ENCODE peak calls at places on chromosomes 16 and 17, in ten cellular contexts. Q is body of pancreas, S is breast epithelium, C is HL-60, O is pancreas, M is OCI-LY7, Y is A549, I is dorsolateral prefrontal cortex, X is AG04450, W is RWPE1. B is an unnamed sample.

GRCh38 chr17:80917716-80918560 is 73.7 kb upstream of the CHMP6 start:
- DNase-seq in Q (no peak), S (no peak), C (no peak), O (peak), M (no peak), Y (no peak), I (peak), X (no peak), W (no peak), B (no peak)

GRCh38 chr17:15919466-15919865 is 25.5 kb upstream of the ADORA2B start:
- DNase-seq in Q (no peak), S (no peak), C (no peak), O (peak), M (no peak), Y (no peak), I (no peak), X (no peak), W (no peak), B (no peak)

GRCh38 chr16:57585051-57585687 is 42.7 kb downstream of the ADGRG5 start:
- DNase-seq in Q (no peak), S (no peak), C (no peak), O (no peak), M (no peak), Y (no peak), I (no peak), X (no peak), W (no peak), B (no peak)

GRCh38 chr16:87178177-87178863 is 138.9 kb downstream of the C16orf95 start:
- DNase-seq in Q (no peak), S (no peak), C (no peak), O (no peak), M (no peak), Y (no peak), I (no peak), X (no peak), W (no peak), B (no peak)

GRCh38 chr17:66855204-66855603 is 20.3 kb downstream of the CACNG5 start:
- DNase-seq in Q (no peak), S (no peak), C (no peak), O (no peak), M (no peak), Y (no peak), I (no peak), X (no peak), W (no peak), B (peak)

GRCh38 chr16:13919330-13919682 is 648 bp upstream of the ERCC4 start:
- DNase-seq in Q (peak), S (no peak), C (no peak), O (no peak), M (peak), Y (peak), I (no peak), X (no peak), W (peak), B (no peak)

GRCh38 chr17:60641810-60642220 is 35.8 kb upstream of the BCAS3 start:
- DNase-seq in Q (peak), S (no peak), C (peak), O (no peak), M (peak), Y (peak), I (peak), X (peak), W (peak), B (no peak)

GRCh38 chr17:82976982-82977488 is 102.4 kb upstream of the METRNL start:
- DNase-seq in Q (no peak), S (no peak), C (no peak), O (no peak), M (no peak), Y (no peak), I (no peak), X (no peak), W (no peak), B (no peak)

GRCh38 chr16:12800751-12801308 is 2.9 kb downstream of the CPPED1 start:
- DNase-seq in Q (no peak), S (no peak), C (peak), O (no peak), M (no peak), Y (no peak), I (no peak), X (no peak), W (no peak), B (no peak)

GRCh38 chr17:51045616-51046526 is 74.8 kb downstream of the SPAG9 start:
- DNase-seq in Q (no peak), S (no peak), C (no peak), O (no peak), M (no peak), Y (no peak), I (no peak), X (no peak), W (no peak), B (no peak)

GRCh38 chr17:35630530-35631148 is 43.5 kb downstream of the AP2B1 start:
- DNase-seq in Q (no peak), S (no peak), C (no peak), O (no peak), M (no peak), Y (no peak), I (no peak), X (no peak), W (peak), B (no peak)

GRCh38 chr17:39600469-39601009 is 7.2 kb downstream of the NEUROD2 start:
- DNase-seq in Q (no peak), S (no peak), C (no peak), O (no peak), M (no peak), Y (no peak), I (no peak), X (no peak), W (no peak), B (no peak)

GRCh38 chr16:6297666-6298435 is 1034.8 kb upstream of the RBFOX1 start:
- DNase-seq in Q (no peak), S (no peak), C (no peak), O (no peak), M (no peak), Y (no peak), I (no peak), X (no peak), W (no peak), B (no peak)

GRCh38 chr16:27899736-27900135 is 163.8 kb downstream of the GSG1L start:
- DNase-seq in Q (no peak), S (no peak), C (no peak), O (no peak), M (no peak), Y (no peak), I (peak), X (no peak), W (no peak), B (no peak)

GRCh38 chr17:50087912-50088405 is 7.2 kb upstream of the PDK2 start:
- DNase-seq in Q (no peak), S (no peak), C (no peak), O (no peak), M (no peak), Y (no peak), I (no peak), X (no peak), W (no peak), B (no peak)

GRCh38 chr17:80998388-80999223 is 7.0 kb downstream of the CHMP6 start:
- DNase-seq in Q (no peak), S (no peak), C (no peak), O (no peak), M (no peak), Y (no peak), I (no peak), X (no peak), W (no peak), B (no peak)

GRCh38 chr17:36849871-36850348 is 87.4 kb upstream of the LHX1 start:
- DNase-seq in Q (no peak), S (no peak), C (no peak), O (no peak), M (peak), Y (peak), I (no peak), X (no peak), W (peak), B (no peak)

GRCh38 chr17:40345161-40346034 is 19.1 kb downstream of the GJD3 start:
- DNase-seq in Q (peak), S (no peak), C (no peak), O (peak), M (no peak), Y (peak), I (no peak), X (no peak), W (peak), B (no peak)

GRCh38 chr16:49027420-49027819 is 254.2 kb downstream of the CBLN1 start:
- DNase-seq in Q (no peak), S (no peak), C (no peak), O (no peak), M (no peak), Y (no peak), I (no peak), X (no peak), W (no peak), B (no peak)

GRCh38 chr17:20116683-20117309 is 107.6 kb downstream of the SPECC1 start:
- DNase-seq in Q (peak), S (no peak), C (peak), O (no peak), M (peak), Y (peak), I (no peak), X (no peak), W (peak), B (peak)

GRCh38 chr16:47884131-47884725 is 271.6 kb downstream of the ABCC12 start:
- DNase-seq in Q (no peak), S (no peak), C (no peak), O (no peak), M (no peak), Y (no peak), I (no peak), X (no peak), W (no peak), B (no peak)

GRCh38 chr16:3112058-3112880 is at the start of gene ZNF205:
- DNase-seq in Q (peak), S (peak), C (no peak), O (peak), M (no peak), Y (peak), I (peak), X (no peak), W (peak), B (no peak)

GRCh38 chr17:55261311-55261710 is 3.4 kb upstream of the HLF start:
- DNase-seq in Q (no peak), S (no peak), C (no peak), O (no peak), M (no peak), Y (no peak), I (no peak), X (no peak), W (no peak), B (no peak)

GRCh38 chr17:40417258-40417608 is 463 bp downstream of the TOP2A start:
- DNase-seq in Q (no peak), S (no peak), C (peak), O (no peak), M (peak), Y (no peak), I (no peak), X (no peak), W (no peak), B (no peak)

GRCh38 chr17:60493847-60494321 is 32.2 kb downstream of the APPBP2 start:
- DNase-seq in Q (no peak), S (no peak), C (no peak), O (no peak), M (no peak), Y (no peak), I (no peak), X (no peak), W (no peak), B (no peak)

GRCh38 chr17:59154721-59155438 is at the start of gene SKA2:
- DNase-seq in Q (peak), S (peak), C (no peak), O (peak), M (peak), Y (peak), I (peak), X (no peak), W (peak), B (peak)

GRCh38 chr16:12781777-12782176 is 21.9 kb downstream of the CPPED1 start:
- DNase-seq in Q (no peak), S (no peak), C (no peak), O (no peak), M (no peak), Y (no peak), I (peak), X (no peak), W (no peak), B (no peak)

GRCh38 chr16:81597079-81597658 is 152.6 kb downstream of the CMIP start:
- DNase-seq in Q (no peak), S (no peak), C (no peak), O (no peak), M (no peak), Y (no peak), I (no peak), X (no peak), W (no peak), B (no peak)

GRCh38 chr17:40956401-40957254 is 10.1 kb downstream of the KRT39 start:
- DNase-seq in Q (peak), S (no peak), C (no peak), O (no peak), M (no peak), Y (no peak), I (no peak), X (peak), W (peak), B (no peak)

GRCh38 chr16:5056347-5056746 is 9.4 kb downstream of the C16orf89 start:
- DNase-seq in Q (no peak), S (no peak), C (peak), O (no peak), M (peak), Y (no peak), I (no peak), X (no peak), W (no peak), B (peak)

GRCh38 chr16:87550510-87550961 is 51.8 kb upstream of the JPH3 start:
- DNase-seq in Q (peak), S (no peak), C (no peak), O (peak), M (peak), Y (peak), I (peak), X (no peak), W (peak), B (peak)

GRCh38 chr17:44920565-44920940 is 5.3 kb upstream of the GFAP start:
- DNase-seq in Q (no peak), S (peak), C (no peak), O (no peak), M (peak), Y (no peak), I (peak), X (no peak), W (no peak), B (peak)

GRCh38 chr16:47970291-47970931 is 185.4 kb downstream of the ABCC12 start:
- DNase-seq in Q (no peak), S (no peak), C (no peak), O (no peak), M (peak), Y (peak), I (no peak), X (peak), W (peak), B (no peak)

GRCh38 chr16:58732545-58733247 is 1.4 kb downstream of the GOT2 start:
- DNase-seq in Q (no peak), S (no peak), C (no peak), O (no peak), M (peak), Y (no peak), I (no peak), X (no peak), W (peak), B (no peak)

DNA sequence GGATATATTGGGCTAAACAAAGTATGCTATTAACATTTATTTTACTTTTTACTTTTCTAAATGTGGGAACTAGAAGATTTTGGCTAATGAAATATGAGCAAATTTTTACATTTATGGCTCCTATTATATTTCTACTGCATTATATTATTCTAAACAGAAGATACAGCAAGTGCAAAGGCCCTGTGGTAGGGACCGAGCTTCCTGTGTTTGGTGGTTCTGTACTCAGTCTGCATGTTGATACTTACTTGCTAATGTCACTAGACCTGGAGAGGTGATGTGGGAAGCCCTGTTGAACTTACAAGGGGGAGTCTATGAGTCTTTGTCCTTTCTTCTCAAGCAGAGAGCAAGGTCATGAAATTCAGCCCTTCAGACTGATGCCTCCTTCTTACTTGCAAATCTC is 10.0 kb upstream of the IRX3 start:
- DNase-seq in Q (no peak), S (no peak), C (no peak), O (no peak), M (no peak), Y (no peak), I (no peak), X (no peak), W (no peak), B (no peak)
- TF ChIP-seq CTCF in Q (no peak), S (no peak), C (no peak), O (no peak), M (no peak), Y (no peak), I (no peak), X (no peak), W (no peak), B (no peak)

GRCh38 chr16:89708481-89708931 is 7.0 kb upstream of the SPATA2L start:
- DNase-seq in Q (no peak), S (no peak), C (no peak), O (no peak), M (no peak), Y (no peak), I (no peak), X (no peak), W (no peak), B (no peak)

GRCh38 chr16:89705006-89705405 is 3.5 kb upstream of the SPATA2L start:
- DNase-seq in Q (no peak), S (no peak), C (no peak), O (no peak), M (no peak), Y (no peak), I (no peak), X (no peak), W (no peak), B (no peak)

GRCh38 chr16:89704281-89704680 is 2.8 kb upstream of the SPATA2L start:
- DNase-seq in Q (no peak), S (no peak), C (no peak), O (no peak), M (no peak), Y (no peak), I (no peak), X (no peak), W (no peak), B (no peak)

GRCh38 chr16:89707695-89708094 is 6.2 kb upstream of the SPATA2L start:
- DNase-seq in Q (no peak), S (no peak), C (no peak), O (no peak), M (no peak), Y (no peak), I (no peak), X (no peak), W (no peak), B (no peak)

DNA sequence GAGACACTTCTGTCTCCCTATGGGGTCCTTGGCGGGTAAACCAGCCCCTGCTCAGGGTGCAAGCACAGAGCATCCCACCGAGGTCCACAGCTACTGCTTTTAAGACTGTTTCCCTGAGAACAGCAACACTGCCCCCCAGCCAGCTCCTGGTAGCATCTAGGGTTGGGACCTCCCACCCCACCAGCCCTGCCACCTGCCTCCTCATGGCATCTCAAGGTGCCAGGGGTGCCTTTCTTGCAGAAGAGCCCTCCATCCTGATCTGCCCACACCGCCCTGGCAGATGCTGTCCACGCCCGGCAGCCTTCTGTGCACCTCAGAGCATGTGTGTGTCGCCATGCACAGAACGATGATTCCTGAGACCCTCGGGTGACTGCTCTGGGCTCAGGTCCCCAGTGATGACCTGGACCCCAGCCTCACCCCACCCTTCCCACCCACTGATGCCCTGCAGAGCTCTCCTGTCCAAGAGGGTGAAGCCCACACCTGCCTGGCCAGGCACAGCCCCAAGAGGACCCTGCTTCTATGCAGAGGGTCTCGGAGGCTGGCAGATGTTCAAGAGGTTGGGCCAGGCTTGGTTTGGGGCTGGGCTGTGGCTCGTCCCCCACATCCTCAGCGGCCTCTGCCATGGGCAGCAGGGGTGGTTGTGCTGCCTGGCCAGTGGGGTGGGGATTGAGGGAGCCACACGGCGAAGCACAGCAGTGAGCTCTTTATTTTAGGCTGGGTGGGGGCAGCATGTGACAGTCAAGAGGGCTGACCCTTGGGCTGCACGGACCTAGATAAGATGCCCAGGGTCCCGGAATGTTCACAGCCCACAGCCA is 5.1 kb upstream of the SPATA2L start:
- DNase-seq in Q (no peak), S (no peak), C (no peak), O (no peak), M (no peak), Y (no peak), I (no peak), X (no peak), W (no peak), B (no peak)
- H3K27ac ChIP-seq in Q (no peak), S (no peak), C (no peak), O (no peak), M (no peak), Y (peak), I (peak), X (no peak), W (peak), B (no peak)

DNA sequence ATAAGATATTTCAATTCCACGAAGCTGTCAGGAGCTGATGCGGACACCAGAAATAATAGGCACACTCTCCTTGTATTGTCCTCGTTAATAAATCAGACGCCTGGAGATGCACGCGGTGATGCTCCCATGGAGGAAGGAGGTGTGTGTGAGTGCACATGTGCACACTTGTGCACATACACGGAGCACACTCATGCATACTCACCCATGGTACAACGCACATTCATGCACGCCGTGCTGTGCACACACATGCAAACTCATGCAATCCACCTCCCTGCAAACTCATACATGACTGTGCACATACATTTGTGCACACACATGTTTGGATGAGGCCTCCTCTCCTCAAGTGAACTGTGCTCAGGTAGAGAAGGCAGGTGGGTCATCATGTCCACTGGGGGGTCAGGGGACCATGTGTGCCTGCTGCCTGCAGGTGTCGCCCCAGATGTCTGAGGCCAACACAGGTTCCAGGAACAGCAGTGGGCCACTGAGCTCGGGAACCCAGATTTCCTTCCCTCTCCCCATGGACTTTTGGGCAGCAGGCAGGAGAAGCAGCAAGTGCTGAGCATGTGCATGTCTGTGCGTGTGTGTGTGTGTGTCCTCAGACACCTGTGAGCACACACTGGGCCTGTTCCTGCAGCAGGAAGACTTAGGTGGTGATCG is 165.3 kb downstream of the SDK2 start:
- DNase-seq in Q (no peak), S (no peak), C (no peak), O (no peak), M (no peak), Y (peak), I (no peak), X (no peak), W (no peak), B (no peak)
- TF ChIP-seq CTCF in Q (no peak), S (no peak), C (no peak), O (no peak), M (peak), Y (peak), I (no peak), X (no peak), W (no peak), B (no peak)

DNA sequence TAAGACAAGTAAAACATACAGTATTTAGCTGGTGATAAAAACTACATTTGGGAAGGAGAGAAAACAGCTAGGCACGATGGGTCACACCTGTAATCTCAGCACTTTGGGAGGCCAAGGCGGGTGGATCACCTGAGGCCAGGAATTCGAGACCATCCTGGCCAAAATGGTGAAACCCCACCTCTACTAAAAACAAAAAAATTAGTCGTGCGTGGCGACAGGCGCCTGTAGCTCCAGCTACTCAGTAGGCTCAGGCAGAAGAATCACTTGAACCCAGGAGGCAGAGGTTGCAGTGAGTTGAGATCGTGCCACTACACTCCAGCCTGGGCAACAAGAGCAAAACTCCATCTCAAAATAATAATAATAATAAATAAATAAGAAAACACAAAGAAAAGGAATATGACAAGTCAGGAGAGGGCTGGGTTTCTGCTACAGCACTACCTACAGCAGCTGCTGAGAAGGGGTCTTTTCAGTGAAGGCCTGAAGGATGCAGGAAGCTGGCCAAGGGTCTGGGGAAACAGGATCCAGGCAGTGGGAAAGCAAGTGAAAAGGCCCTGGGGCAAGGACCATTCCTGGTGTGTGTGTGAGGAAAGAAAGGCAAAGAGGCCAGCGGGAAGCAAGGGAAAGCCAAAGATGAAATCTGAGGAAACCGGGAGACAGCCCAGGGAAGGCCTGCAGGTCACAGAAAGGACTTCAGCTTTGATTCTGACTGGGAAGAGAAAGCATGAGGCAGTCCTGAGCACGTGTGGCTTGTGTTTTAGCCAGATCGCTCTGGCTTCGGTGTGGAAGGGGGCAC is 10.6 kb downstream of the MBTPS1 start:
- DNase-seq in Q (no peak), S (no peak), C (no peak), O (no peak), M (no peak), Y (no peak), I (no peak), X (no peak), W (no peak), B (no peak)
- H3K27ac ChIP-seq in Q (no peak), S (peak), C (no peak), O (no peak), M (no peak), Y (no peak), I (no peak), X (no peak), W (peak), B (no peak)